ENCODE peak calls at places on chromosomes 7 and 10, in ten cellular contexts. One of them, this sample, is unnamed.

GRCh38 chr10:123639131-123639530 is 27.0 kb upstream of the GPR26 start:
- DNase-seq in Caki2: no peak
- DNase-seq in psoas muscle: no peak
- DNase-seq in SK-MEL-5: no peak
- DNase-seq in stimulated activated CD8-positive, alpha-beta memory T cell treated with anti-CD3 and anti-CD28 coated beads, Interleukin-4, amount 100 ng/mL, for 48 hours: no peak
- DNase-seq in NCI-H2171: no peak
- DNase-seq in COR-L47: no peak
- DNase-seq in activated gamma-delta T cell treated with Interleukin-2 at 50 U/mL for 16 hours: no peak
- DNase-seq in myocyte: no peak
- DNase-seq in CD8-positive, alpha-beta memory T cell: no peak
- DNase-seq in this sample: no peak

GRCh38 chr7:17166824-17167379 is 131.6 kb upstream of the AHR start:
- DNase-seq in stimulated activated CD8-positive, alpha-beta memory T cell treated with anti-CD3 and anti-CD28 coated beads, Interleukin-4, amount 100 ng/mL, for 48 hours: no peak
- DNase-seq in psoas muscle: no peak
- DNase-seq in SK-MEL-5: no peak
- DNase-seq in COR-L47: no peak
- DNase-seq in myocyte: no peak
- DNase-seq in NCI-H2171: no peak
- DNase-seq in CD8-positive, alpha-beta memory T cell: no peak
- DNase-seq in Caki2: no peak
- DNase-seq in activated gamma-delta T cell treated with Interleukin-2 at 50 U/mL for 16 hours: no peak
- DNase-seq in this sample: no peak

GRCh38 chr10:72697711-72698110 is 5.8 kb downstream of the MCU start:
- DNase-seq in Caki2: no peak
- DNase-seq in COR-L47: no peak
- DNase-seq in activated gamma-delta T cell treated with Interleukin-2 at 50 U/mL for 16 hours: no peak
- DNase-seq in psoas muscle: no peak
- DNase-seq in stimulated activated CD8-positive, alpha-beta memory T cell treated with anti-CD3 and anti-CD28 coated beads, Interleukin-4, amount 100 ng/mL, for 48 hours: no peak
- DNase-seq in CD8-positive, alpha-beta memory T cell: no peak
- DNase-seq in SK-MEL-5: no peak
- DNase-seq in myocyte: no peak
- DNase-seq in NCI-H2171: no peak
- DNase-seq in this sample: no peak

GRCh38 chr7:88546808-88547207 is 212.7 kb upstream of the ZNF804B start:
- DNase-seq in SK-MEL-5: peak
- DNase-seq in NCI-H2171: no peak
- DNase-seq in stimulated activated CD8-positive, alpha-beta memory T cell treated with anti-CD3 and anti-CD28 coated beads, Interleukin-4, amount 100 ng/mL, for 48 hours: peak
- DNase-seq in COR-L47: no peak
- DNase-seq in psoas muscle: no peak
- DNase-seq in myocyte: no peak
- DNase-seq in CD8-positive, alpha-beta memory T cell: no peak
- DNase-seq in activated gamma-delta T cell treated with Interleukin-2 at 50 U/mL for 16 hours: no peak
- DNase-seq in Caki2: peak
- DNase-seq in this sample: no peak

GRCh38 chr7:133676805-133677370 is 424.0 kb downstream of the EXOC4 start:
- DNase-seq in stimulated activated CD8-positive, alpha-beta memory T cell treated with anti-CD3 and anti-CD28 coated beads, Interleukin-4, amount 100 ng/mL, for 48 hours: no peak
- DNase-seq in CD8-positive, alpha-beta memory T cell: no peak
- DNase-seq in NCI-H2171: no peak
- DNase-seq in COR-L47: no peak
- DNase-seq in Caki2: no peak
- DNase-seq in psoas muscle: no peak
- DNase-seq in activated gamma-delta T cell treated with Interleukin-2 at 50 U/mL for 16 hours: no peak
- DNase-seq in myocyte: peak
- DNase-seq in SK-MEL-5: no peak
- DNase-seq in this sample: no peak

GRCh38 chr7:48041665-48041995 is 6.3 kb downstream of the C7orf57 start:
- DNase-seq in activated gamma-delta T cell treated with Interleukin-2 at 50 U/mL for 16 hours: no peak
- DNase-seq in myocyte: peak
- DNase-seq in NCI-H2171: no peak
- DNase-seq in Caki2: no peak
- DNase-seq in SK-MEL-5: no peak
- DNase-seq in CD8-positive, alpha-beta memory T cell: no peak
- DNase-seq in stimulated activated CD8-positive, alpha-beta memory T cell treated with anti-CD3 and anti-CD28 coated beads, Interleukin-4, amount 100 ng/mL, for 48 hours: no peak
- DNase-seq in psoas muscle: no peak
- DNase-seq in COR-L47: no peak
- DNase-seq in this sample: no peak

GRCh38 chr7:8125680-8126444 is 136.1 kb downstream of the ICA1 start:
- DNase-seq in Caki2: no peak
- DNase-seq in COR-L47: no peak
- DNase-seq in myocyte: no peak
- DNase-seq in psoas muscle: no peak
- DNase-seq in activated gamma-delta T cell treated with Interleukin-2 at 50 U/mL for 16 hours: peak
- DNase-seq in NCI-H2171: no peak
- DNase-seq in stimulated activated CD8-positive, alpha-beta memory T cell treated with anti-CD3 and anti-CD28 coated beads, Interleukin-4, amount 100 ng/mL, for 48 hours: peak
- DNase-seq in CD8-positive, alpha-beta memory T cell: peak
- DNase-seq in SK-MEL-5: no peak
- DNase-seq in this sample: no peak

GRCh38 chr7:106623846-106624245 is 37.1 kb downstream of the CCDC71L start:
- DNase-seq in COR-L47: no peak
- DNase-seq in activated gamma-delta T cell treated with Interleukin-2 at 50 U/mL for 16 hours: no peak
- DNase-seq in SK-MEL-5: no peak
- DNase-seq in CD8-positive, alpha-beta memory T cell: no peak
- DNase-seq in myocyte: peak
- DNase-seq in stimulated activated CD8-positive, alpha-beta memory T cell treated with anti-CD3 and anti-CD28 coated beads, Interleukin-4, amount 100 ng/mL, for 48 hours: no peak
- DNase-seq in psoas muscle: no peak
- DNase-seq in Caki2: no peak
- DNase-seq in NCI-H2171: no peak
- DNase-seq in this sample: no peak

GRCh38 chr7:100867796-100868485 is 754 bp downstream of the TRIP6 start:
- DNase-seq in COR-L47: no peak
- DNase-seq in myocyte: peak
- DNase-seq in Caki2: no peak
- DNase-seq in NCI-H2171: no peak
- DNase-seq in CD8-positive, alpha-beta memory T cell: no peak
- DNase-seq in SK-MEL-5: no peak
- DNase-seq in psoas muscle: no peak
- DNase-seq in activated gamma-delta T cell treated with Interleukin-2 at 50 U/mL for 16 hours: no peak
- DNase-seq in stimulated activated CD8-positive, alpha-beta memory T cell treated with anti-CD3 and anti-CD28 coated beads, Interleukin-4, amount 100 ng/mL, for 48 hours: no peak
- DNase-seq in this sample: no peak

This sample was measured in sigmoid colon.